ENCODE peak calls at places on chromosomes 11 and 22, in five cellular contexts. D is PC-3; W is CD8-positive, alpha-beta T cell; O is OCI-LY7; Q is body of pancreas. G is an unnamed sample. For H3K36me3, the result is how much of the 10 kb centered on the place peaks cover.

GRCh38 chr11:33040862-33041453 is 1.6 kb downstream of the TCP11L1 start:
- DNase-seq in O (peak), D (no peak), W (no peak), Q (no peak), G (no peak)

GRCh38 chr11:74070713-74071506 is 62.0 kb upstream of the UCP3 start:
- DNase-seq in D (peak), O (no peak), Q (no peak), W (no peak), G (no peak)

GRCh38 chr11:8878771-8879170 is 32.2 kb upstream of the AKIP1 start:
- DNase-seq in W (no peak), Q (no peak), D (no peak), O (no peak), G (no peak)

GRCh38 chr11:336666-337002 is 16.0 kb upstream of the IFITM3 start:
- DNase-seq in D (no peak), W (no peak), O (no peak), Q (no peak), G (no peak)

GRCh38 chr11:82903843-82904586 is 2.5 kb downstream of the DDIAS start:
- DNase-seq in Q (no peak), W (no peak), O (peak), D (no peak), G (no peak)

GRCh38 chr11:134643519-134644042 is 231.5 kb upstream of the B3GAT1 start:
- DNase-seq in O (no peak), Q (no peak), D (no peak), W (no peak), G (no peak)

GRCh38 chr22:31870890-31871289 is 73.4 kb upstream of the YWHAH start:
- DNase-seq in D (peak), W (no peak), Q (no peak), O (no peak), G (no peak)

GRCh38 chr22:31647516-31647915 is 14.5 kb downstream of the PISD start:
- DNase-seq in O (no peak), Q (no peak), W (no peak), D (no peak), G (no peak)

GRCh38 chr22:49514656-49515055 is 313.0 kb downstream of the BRD1 start:
- DNase-seq in Q (no peak), W (no peak), O (no peak), D (no peak), G (no peak)

GRCh38 chr22:47206819-47207218 is 444.4 kb downstream of the TBC1D22A start:
- DNase-seq in W (no peak), Q (no peak), D (no peak), O (no peak), G (no peak)

GRCh38 chr11:74695705-74696280 is 35.4 kb downstream of the CHRDL2 start:
- DNase-seq in O (no peak), Q (no peak), W (no peak), D (no peak), G (no peak)

GRCh38 chr22:25094579-25094978 is 105.1 kb upstream of the CRYBB3 start:
- DNase-seq in W (no peak), Q (no peak), D (no peak), O (no peak), G (no peak)
- H3K4me3 ChIP-seq in W (no peak), Q (no peak), D (no peak), O (no peak), G (no peak)

DNA sequence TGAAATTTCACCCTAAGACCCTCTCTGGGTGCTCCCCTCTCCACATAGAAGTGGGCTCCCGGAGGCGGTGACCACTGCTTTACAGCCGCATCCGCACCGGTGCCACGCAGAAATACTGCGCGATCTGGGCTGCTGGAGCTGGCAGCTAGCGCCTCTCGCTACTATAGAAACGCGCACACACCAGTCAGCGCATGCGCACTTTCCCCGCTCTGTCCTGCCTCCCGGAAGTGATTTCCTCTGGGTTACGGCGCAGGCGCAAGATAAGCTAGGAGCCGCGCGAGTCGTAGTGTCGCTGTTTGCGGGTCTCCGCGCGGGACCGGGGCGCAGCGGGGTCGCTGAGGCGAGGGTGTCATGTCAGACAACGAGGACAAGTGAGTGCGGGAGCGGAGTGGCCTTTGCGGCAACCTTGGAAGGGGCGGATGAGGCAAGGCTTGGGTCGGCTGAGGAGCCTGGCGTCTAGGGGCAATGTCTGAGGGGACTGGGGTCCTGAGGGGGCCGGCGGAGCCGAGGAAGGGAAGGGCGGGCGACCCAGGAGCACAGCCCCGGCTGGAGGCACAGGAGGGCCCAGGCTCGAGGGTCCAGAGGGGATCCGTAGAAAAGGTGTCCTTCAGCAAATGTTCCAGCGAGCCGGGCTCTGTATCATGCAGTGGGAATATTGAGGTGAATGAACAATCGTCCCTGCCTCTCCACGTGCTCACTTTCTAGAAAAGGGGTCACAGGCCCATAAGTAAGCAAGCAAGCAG is at the start of the genes C22orf23 and POLR2F:
- DNase-seq in W (peak), Q (peak), O (peak), D (peak), G (peak)
- TF ChIP-seq CTCF in W (no peak), Q (no peak), O (peak), D (no peak), G (peak)

GRCh38 chr11:130179396-130180306 is 20.1 kb downstream of the ST14 start:
- DNase-seq in Q (peak), W (no peak), O (peak), D (no peak), G (no peak)
- H3K36me3 ChIP-seq in Q (under half), W (under half), O (under half), D (under half), G (under half)

DNA sequence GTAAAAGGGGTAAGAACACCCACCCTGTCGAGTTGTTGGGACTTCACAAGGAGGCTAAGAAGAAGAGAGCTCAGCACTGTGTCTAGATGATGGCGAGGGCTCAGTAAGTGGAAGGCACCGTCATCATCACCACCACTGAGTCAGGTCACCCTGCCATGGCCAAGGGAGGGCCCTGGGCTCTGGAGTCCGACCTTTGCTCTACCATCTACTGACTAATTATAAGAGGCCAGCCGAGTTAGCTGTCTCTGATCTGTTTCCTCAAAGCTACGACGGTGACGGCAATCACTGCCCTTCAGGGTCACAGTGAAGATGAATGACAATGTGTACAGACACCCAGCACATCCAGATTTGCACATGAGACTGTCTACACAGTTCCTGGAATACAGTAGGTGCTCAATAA is 29.3 kb downstream of the KIAA0930 start:
- DNase-seq in Q (no peak), O (no peak), D (no peak), W (no peak), G (no peak)
- H3K4me3 ChIP-seq in Q (no peak), O (no peak), D (no peak), W (no peak), G (no peak)

DNA sequence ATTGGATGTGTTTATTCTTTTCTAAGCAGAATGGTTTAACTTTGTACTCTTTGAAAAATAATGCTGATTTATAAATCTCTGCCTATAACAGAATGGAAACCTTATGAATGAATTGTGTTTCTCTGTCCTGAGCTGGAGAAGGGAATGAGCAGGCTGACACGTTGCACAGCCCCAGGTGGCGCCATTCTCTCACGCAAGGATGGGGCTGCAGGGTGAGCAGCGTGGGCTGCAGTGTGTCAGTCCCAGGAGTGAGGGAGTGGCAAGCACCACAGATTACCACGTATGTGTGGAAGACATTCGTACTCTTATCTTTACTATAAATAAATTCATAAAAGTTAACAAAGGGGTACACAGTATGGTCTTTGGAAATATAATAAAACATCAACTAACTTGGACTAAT is 33.4 kb downstream of the FDX1 start:
- DNase-seq in D (peak), W (no peak), O (peak), Q (no peak), G (no peak)
- TF ChIP-seq CTCF in D (peak), W (no peak), O (peak), Q (peak), G (peak)

GRCh38 chr22:21694394-21694793 is 28.6 kb downstream of the PPIL2 start:
- DNase-seq in D (no peak), W (no peak), O (no peak), Q (no peak), G (no peak)
- H3K36me3 ChIP-seq in D (under half), W (under half), O (half or more), Q (under half), G (under half)

DNA sequence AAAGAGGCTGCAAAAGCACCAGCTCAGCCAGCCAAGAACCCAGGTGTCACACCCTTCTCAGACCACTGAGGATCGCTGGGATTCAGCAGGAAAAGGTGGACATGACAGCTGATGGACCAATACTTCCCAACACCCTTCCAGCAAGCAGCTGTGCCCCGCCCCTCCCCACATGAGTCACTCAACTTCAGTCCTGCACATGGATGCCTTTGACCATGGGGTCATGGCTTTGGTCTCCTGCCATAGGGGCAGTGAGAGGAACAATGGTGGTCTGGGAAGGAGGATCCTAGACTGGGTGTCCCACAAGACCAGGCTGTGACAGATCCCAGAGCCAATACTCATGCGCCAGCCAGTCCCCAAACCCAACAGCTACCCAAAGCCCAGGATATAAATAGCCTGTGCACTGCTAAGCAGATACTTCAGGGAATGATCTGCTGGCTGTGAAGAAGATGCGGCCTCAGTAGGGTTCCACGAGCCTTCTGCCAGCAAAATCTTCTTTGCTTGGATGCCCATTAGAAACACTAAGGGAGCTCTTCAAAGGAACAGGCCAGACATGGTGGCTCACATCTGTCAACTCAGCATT is 5.5 kb upstream of the RGL4 start:
- DNase-seq in Q (no peak), O (no peak), D (no peak), W (no peak), G (no peak)
- H3K4me3 ChIP-seq in Q (no peak), O (no peak), D (no peak), W (no peak), G (no peak)

GRCh38 chr11:22635689-22636088 is 10.1 kb upstream of the FANCF start:
- DNase-seq in W (no peak), D (no peak), O (no peak), Q (no peak), G (no peak)
- TF ChIP-seq CTCF in W (no peak), D (no peak), O (no peak), Q (no peak), G (no peak)

G was measured in GM06990.